ENCODE peak calls at places on chromosomes 16 and 17, in seven cellular contexts. F is CD4-positive, alpha-beta T cell; A is NCI-H1105; B is stimulated activated naive B cell treated with anti-CD40 and anti-IgM and Interleukin-4, amounts not matched to agents 10 μg/mL and 1 μg/mL and 100 μg/mL, for 72 hours; X is SK-N-DZ; K is upper lobe of right lung; P is activated CD4-positive, alpha-beta T cell treated with anti-CD3 and anti-CD28 coated beads, Interleukin-2, amount 10 ng/mL, durations not matched to agents 7 days and 5 days. M is an unnamed sample.

GRCh38 chr17:29733151-29733550 is 110.4 kb upstream of the CORO6 start:
- DNase-seq in F (no peak), A (no peak), B (no peak), X (no peak), K (no peak), P (no peak), M (no peak)

GRCh38 chr17:75854111-75854748 is 905 bp downstream of the WBP2 start:
- DNase-seq in F (no peak), A (no peak), B (no peak), X (no peak), K (no peak), P (no peak), M (no peak)

GRCh38 chr17:69335018-69335417 is 8.1 kb upstream of the ABCA5 start:
- DNase-seq in F (no peak), A (no peak), B (no peak), X (no peak), K (no peak), P (no peak), M (no peak)

GRCh38 chr16:57992084-57992483 is 8.4 kb downstream of the ZNF319 start:
- DNase-seq in F (no peak), A (no peak), B (no peak), X (no peak), K (peak), P (no peak), M (no peak)

GRCh38 chr16:85313541-85314208 is 201.4 kb upstream of the CIBAR2 start:
- DNase-seq in F (no peak), A (no peak), B (no peak), X (no peak), K (no peak), P (no peak), M (no peak)

GRCh38 chr17:14101976-14102375 is 32.7 kb downstream of the COX10 start:
- DNase-seq in F (no peak), A (no peak), B (no peak), X (no peak), K (no peak), P (no peak), M (no peak)

GRCh38 chr17:10118788-10119130 is 79.6 kb downstream of the GAS7 start:
- DNase-seq in F (no peak), A (no peak), B (peak), X (no peak), K (peak), P (no peak), M (no peak)

GRCh38 chr17:43094129-43094834 is 30.9 kb downstream of the BRCA1 start:
- DNase-seq in F (no peak), A (no peak), B (no peak), X (no peak), K (no peak), P (no peak), M (no peak)

GRCh38 chr17:5419959-5420653 is at the start of gene RPAIN:
- DNase-seq in F (peak), A (peak), B (peak), X (peak), K (peak), P (peak), M (peak)

M was measured in BE2C.